ENCODE peak calls at places on chromosomes 12 and 14, in eight cellular contexts. F is CD4-positive, alpha-beta T cell; Y is progenitor cell of endocrine pancreas; P is coronary artery; J is lower leg skin; Z is WERI-Rb-1; D is GM12864; C is breast epithelium. I is an unnamed sample.

GRCh38 chr12:72836184-72836583 is 564.0 kb downstream of the TRHDE start:
- DNase-seq in F (no peak), Y (no peak), P (no peak), J (no peak), Z (no peak), D (no peak), C (no peak), I (no peak)

GRCh38 chr14:99393059-99393655 is 87.5 kb downstream of the SETD3 start:
- DNase-seq in F (no peak), Y (no peak), P (no peak), J (no peak), Z (peak), D (no peak), C (no peak), I (peak)

GRCh38 chr12:89016970-89017778 is 335.1 kb downstream of the DUSP6 start:
- DNase-seq in F (no peak), Y (peak), P (no peak), J (no peak), Z (peak), D (no peak), C (no peak), I (no peak)

GRCh38 chr12:87597114-87597513 is 432.1 kb downstream of the C12orf50 start:
- DNase-seq in F (no peak), Y (no peak), P (no peak), J (no peak), Z (no peak), D (no peak), C (no peak), I (no peak)

GRCh38 chr12:43761535-43761934 is 2.8 kb downstream of the IRAK4 start:
- DNase-seq in F (no peak), Y (no peak), P (no peak), J (no peak), Z (no peak), D (no peak), C (no peak), I (no peak)

GRCh38 chr14:101945171-101945570 is 19.2 kb upstream of the DYNC1H1 start:
- DNase-seq in F (no peak), Y (no peak), P (no peak), J (no peak), Z (no peak), D (no peak), C (no peak), I (no peak)

GRCh38 chr12:88371416-88372183 is 208.7 kb downstream of the KITLG start:
- DNase-seq in F (no peak), Y (no peak), P (no peak), J (peak), Z (no peak), D (no peak), C (no peak), I (no peak)

GRCh38 chr12:124680863-124681778 is 113.7 kb upstream of the NCOR2 start:
- DNase-seq in F (no peak), Y (no peak), P (no peak), J (no peak), Z (peak), D (peak), C (no peak), I (no peak)

GRCh38 chr14:103628684-103629502 is at the start of gene KLC1:
- DNase-seq in F (peak), Y (peak), P (peak), J (peak), Z (peak), D (no peak), C (peak), I (peak)

GRCh38 chr14:103700753-103701490 is 14.3 kb downstream of the XRCC3 start:
- DNase-seq in F (no peak), Y (no peak), P (no peak), J (no peak), Z (no peak), D (no peak), C (no peak), I (no peak)

GRCh38 chr12:106978035-106978800 is 8.7 kb downstream of the MTERF2 start:
- DNase-seq in F (no peak), Y (no peak), P (no peak), J (no peak), Z (no peak), D (no peak), C (no peak), I (no peak)

GRCh38 chr14:73173092-73173735 is 36.9 kb downstream of the PSEN1 start:
- DNase-seq in F (no peak), Y (no peak), P (no peak), J (no peak), Z (no peak), D (peak), C (no peak), I (no peak)
- TF ChIP-seq CTCF in F (peak), Y (peak), P (no peak), J (no peak), Z (peak), D (peak), C (no peak), I (peak)

GRCh38 chr12:27996761-27997160 is 24.2 kb upstream of the PTHLH start:
- DNase-seq in F (no peak), Y (no peak), P (no peak), J (no peak), Z (no peak), D (no peak), C (no peak), I (no peak)
- TF ChIP-seq CTCF in F (no peak), Y (no peak), P (no peak), J (no peak), Z (no peak), D (no peak), C (no peak), I (no peak)

GRCh38 chr12:42587564-42588307 is 1.8 kb downstream of the PRICKLE1 start:
- DNase-seq in F (no peak), Y (no peak), P (no peak), J (no peak), Z (no peak), D (no peak), C (no peak), I (no peak)

GRCh38 chr12:42585846-42586226 is 3.7 kb downstream of the PRICKLE1 start:
- DNase-seq in F (no peak), Y (no peak), P (no peak), J (no peak), Z (no peak), D (no peak), C (no peak), I (no peak)

GRCh38 chr12:42584539-42585174 is 4.9 kb downstream of the PRICKLE1 start:
- DNase-seq in F (no peak), Y (no peak), P (no peak), J (no peak), Z (no peak), D (no peak), C (no peak), I (no peak)

GRCh38 chr12:42585175-42585845 is 4.2 kb downstream of the PRICKLE1 start:
- DNase-seq in F (no peak), Y (no peak), P (no peak), J (no peak), Z (no peak), D (no peak), C (no peak), I (no peak)

DNA sequence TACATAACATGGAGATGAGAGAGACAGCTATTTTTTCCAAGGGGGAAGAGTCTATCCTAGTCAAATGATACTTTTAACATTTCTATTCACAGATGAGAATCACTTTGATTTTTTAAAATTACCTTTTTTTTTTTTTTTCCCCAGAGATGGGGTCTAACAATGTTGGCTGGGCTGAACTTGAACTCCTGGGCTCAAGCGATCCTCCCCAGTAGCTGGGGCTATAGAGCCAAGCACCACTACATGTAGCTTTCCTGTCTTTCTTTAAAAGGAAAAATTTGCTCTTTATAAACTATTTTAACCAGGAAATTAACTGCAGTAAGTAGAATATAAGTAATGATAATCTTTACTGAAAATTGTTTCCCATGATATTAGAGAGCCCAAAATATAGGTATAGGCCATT is 3.3 kb downstream of the PRICKLE1 start:
- DNase-seq in F (no peak), Y (no peak), P (no peak), J (no peak), Z (no peak), D (no peak), C (no peak), I (no peak)
- TF ChIP-seq CTCF in F (no peak), Y (no peak), P (no peak), J (no peak), Z (no peak), D (no peak), C (no peak), I (no peak)

GRCh38 chr12:94561943-94562411 is 88.4 kb downstream of the TMCC3 start:
- DNase-seq in F (no peak), Y (no peak), P (no peak), J (no peak), Z (no peak), D (peak), C (peak), I (no peak)

GRCh38 chr12:94563261-94563660 is 87.1 kb downstream of the TMCC3 start:
- DNase-seq in F (no peak), Y (no peak), P (no peak), J (peak), Z (peak), D (no peak), C (no peak), I (no peak)

GRCh38 chr12:94566345-94566744 is 84.0 kb downstream of the TMCC3 start:
- DNase-seq in F (no peak), Y (no peak), P (no peak), J (peak), Z (no peak), D (no peak), C (no peak), I (no peak)

GRCh38 chr12:94567784-94568183 is 82.6 kb downstream of the TMCC3 start:
- DNase-seq in F (no peak), Y (no peak), P (no peak), J (peak), Z (no peak), D (no peak), C (no peak), I (no peak)

DNA sequence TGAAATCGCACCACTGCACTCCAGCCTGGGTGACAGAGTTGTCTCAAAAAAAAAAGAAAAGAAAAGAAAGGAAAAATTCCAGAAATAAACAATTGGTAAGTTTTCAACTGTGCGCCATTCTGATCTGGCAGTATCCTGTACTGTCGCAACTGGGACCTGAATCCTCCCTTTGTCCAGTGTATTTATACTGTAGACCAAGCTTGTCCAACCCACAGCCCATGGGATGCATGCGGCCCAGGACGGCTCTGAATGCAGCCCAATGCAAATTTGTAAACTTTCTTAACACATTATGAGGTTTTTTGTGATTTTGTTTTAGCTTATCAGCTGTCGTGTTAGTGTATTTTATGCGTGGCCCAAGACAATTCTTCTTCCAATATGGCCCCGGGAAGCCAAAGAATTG is 84.7 kb downstream of the TMCC3 start:
- DNase-seq in F (no peak), Y (no peak), P (no peak), J (peak), Z (no peak), D (no peak), C (no peak), I (no peak)
- TF ChIP-seq CTCF in F (no peak), Y (no peak), P (no peak), J (no peak), Z (no peak), D (no peak), C (no peak), I (no peak)

DNA sequence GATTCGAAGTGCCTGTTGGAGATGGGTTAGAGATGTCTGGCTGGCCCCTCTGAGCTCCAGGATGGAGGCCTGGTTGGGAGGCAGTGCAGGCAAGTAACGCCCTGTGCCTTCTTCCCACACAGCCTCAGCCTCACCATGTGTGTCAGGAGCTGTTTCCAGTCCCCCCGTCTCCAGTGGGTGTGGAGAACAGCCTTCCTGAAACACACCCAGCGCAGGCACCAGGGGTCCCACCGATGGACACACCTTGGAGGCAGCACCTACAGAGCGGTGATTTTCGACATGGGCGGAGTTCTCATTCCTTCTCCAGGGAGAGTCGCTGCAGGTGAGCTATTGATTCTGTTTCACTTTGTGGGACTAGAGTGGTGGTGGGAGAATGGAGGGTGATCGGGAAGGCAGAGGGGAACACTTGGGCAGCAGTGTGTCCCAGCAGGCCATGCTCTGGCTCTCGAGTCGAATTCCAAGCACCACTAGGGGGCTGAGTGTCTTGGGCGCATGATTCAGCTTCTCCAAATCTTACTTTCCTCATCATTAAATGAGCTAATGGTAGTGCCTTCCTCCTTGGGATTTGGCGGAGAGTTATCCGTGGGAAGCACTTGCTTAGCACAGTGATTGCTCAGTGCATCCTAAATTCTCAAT is 6.8 kb downstream of the ACAD10 start:
- DNase-seq in F (no peak), Y (no peak), P (no peak), J (no peak), Z (peak), D (no peak), C (no peak), I (no peak)
- TF ChIP-seq CTCF in F (no peak), Y (no peak), P (no peak), J (no peak), Z (peak), D (peak), C (no peak), I (no peak)

GRCh38 chr12:101566318-101566717 is 28.5 kb upstream of the MYBPC1 start:
- DNase-seq in F (no peak), Y (no peak), P (no peak), J (no peak), Z (no peak), D (no peak), C (no peak), I (no peak)

GRCh38 chr12:101567918-101568317 is 26.9 kb upstream of the MYBPC1 start:
- DNase-seq in F (no peak), Y (no peak), P (no peak), J (no peak), Z (no peak), D (no peak), C (no peak), I (no peak)

GRCh38 chr12:101564912-101565311 is 29.9 kb upstream of the MYBPC1 start:
- DNase-seq in F (no peak), Y (no peak), P (no peak), J (no peak), Z (no peak), D (no peak), C (no peak), I (no peak)

GRCh38 chr12:101573743-101574142 is 21.0 kb upstream of the MYBPC1 start:
- DNase-seq in F (no peak), Y (no peak), P (no peak), J (no peak), Z (no peak), D (no peak), C (no peak), I (no peak)

GRCh38 chr12:101570022-101570421 is 24.7 kb upstream of the MYBPC1 start:
- DNase-seq in F (no peak), Y (no peak), P (no peak), J (no peak), Z (no peak), D (no peak), C (no peak), I (no peak)
- TF ChIP-seq CTCF in F (no peak), Y (peak), P (no peak), J (no peak), Z (peak), D (no peak), C (peak), I (no peak)

DNA sequence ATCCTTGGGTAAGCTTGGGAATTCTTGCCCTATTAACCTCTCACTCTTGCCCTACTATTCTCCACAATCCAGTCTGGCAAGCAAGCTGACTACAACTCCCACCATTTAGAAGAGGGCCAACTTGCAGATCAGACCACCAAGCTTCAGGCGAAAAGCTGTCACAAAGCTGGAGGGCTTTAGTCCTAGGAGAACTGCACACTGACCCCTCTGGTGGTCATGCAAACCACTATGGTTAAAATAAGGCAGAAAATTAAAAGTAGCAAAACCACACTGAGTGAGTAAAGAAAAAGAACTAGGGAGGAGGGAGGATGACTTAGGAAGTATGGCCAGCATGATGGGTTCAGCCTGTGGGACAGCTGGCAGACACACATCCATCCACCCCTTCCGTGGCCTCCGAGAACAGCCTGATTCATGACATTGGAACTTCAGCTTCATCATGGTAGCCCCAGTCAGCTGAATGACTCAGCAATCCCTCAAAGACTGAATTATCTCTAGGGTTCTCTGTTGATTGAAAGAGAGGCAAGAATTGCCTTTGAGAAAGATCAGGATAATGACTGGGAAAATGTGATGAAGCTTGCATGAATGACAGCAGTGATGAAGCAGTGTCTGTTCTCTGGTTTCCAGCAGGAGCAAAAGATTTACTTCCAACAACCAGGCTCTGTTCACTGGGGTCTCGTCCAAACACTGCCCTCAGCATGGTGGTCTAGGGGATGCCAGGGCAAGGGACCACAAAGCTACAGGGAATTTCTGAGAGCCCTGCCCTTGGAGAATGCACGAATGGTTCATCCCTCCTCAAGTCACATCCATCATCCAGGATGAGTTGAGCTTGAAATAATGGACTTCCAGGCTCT is 24.4 kb downstream of the PITPNM2 start:
- DNase-seq in F (no peak), Y (no peak), P (no peak), J (no peak), Z (no peak), D (no peak), C (no peak), I (no peak)
- TF ChIP-seq CTCF in F (no peak), Y (no peak), P (no peak), J (no peak), Z (peak), D (peak), C (no peak), I (no peak)

DNA sequence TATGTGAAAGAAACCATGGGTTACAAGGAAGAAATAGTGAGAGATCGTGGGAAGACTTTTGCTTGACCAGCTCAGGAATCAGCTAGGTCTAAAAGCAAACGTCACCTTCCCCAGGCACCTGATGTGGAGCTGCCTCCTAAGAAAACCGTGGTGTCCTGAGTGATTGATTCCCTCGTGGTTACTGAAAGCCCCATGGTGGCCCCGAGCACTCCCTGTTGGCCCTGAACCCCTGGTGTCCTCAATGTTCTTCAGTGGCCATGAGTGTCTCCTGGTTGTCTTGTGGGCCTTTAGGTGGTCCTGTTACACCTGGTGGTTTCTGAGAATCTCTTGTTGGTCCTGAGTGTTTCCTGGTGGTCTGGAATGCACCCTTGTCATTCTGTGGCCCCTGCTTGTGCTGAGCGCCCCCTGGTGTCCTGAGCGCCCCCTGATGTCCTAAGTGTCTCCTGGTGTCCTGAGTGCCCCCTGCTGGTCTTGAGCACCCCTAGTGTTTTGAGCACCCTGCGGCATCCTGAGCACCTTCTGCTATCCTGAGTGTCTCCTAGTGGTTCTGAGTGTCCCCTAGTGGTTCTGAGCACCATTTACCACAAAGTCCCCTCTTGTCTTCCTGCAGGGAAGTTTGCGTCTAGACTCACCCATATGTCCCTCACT is 518.7 kb downstream of the TMEM121 start:
- DNase-seq in F (peak), Y (no peak), P (no peak), J (no peak), Z (peak), D (peak), C (no peak), I (no peak)
- TF ChIP-seq CTCF in F (peak), Y (no peak), P (no peak), J (no peak), Z (peak), D (peak), C (no peak), I (no peak)

DNA sequence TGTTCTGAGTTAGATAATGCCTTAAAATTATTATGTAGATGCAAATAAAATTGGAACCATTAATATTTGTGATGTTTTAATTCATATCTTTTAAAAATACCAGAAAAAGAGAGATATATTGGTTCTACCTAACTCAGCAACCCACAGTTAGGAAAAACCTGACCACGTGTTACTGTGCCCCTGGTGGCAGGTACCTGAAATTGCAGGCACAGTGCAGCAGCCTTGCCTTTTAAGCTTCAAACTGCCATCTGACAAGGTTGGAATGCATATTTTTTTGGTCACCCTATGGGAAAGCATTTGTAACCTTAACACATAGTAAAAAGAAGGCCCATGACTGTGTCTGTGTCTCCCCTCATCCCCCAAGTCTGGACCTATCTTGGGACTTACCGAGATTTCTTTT is 109.4 kb upstream of the NOS1 start:
- DNase-seq in F (no peak), Y (no peak), P (no peak), J (no peak), Z (no peak), D (no peak), C (no peak), I (no peak)
- TF ChIP-seq CTCF in F (no peak), Y (peak), P (no peak), J (no peak), Z (peak), D (peak), C (no peak), I (peak)